ENCODE peak calls at places on chromosome 3, in six cellular contexts. D is mesendoderm, R is lower lobe of right lung, C is HepG2, M is stomach, Z is fibroblast of lung. F is an unnamed sample.

GRCh38 chr3:131353016-131353877 is 28.3 kb upstream of the NUDT16 start:
- DNase-seq in D (no peak), R (no peak), C (no peak), M (no peak), Z (no peak), F (no peak)

GRCh38 chr3:48268381-48268935 is 27.6 kb downstream of the ZNF589 start:
- DNase-seq in D (no peak), R (peak; percentile 45), C (no peak), M (peak; percentile 62), Z (peak; percentile 22), F (no peak)

GRCh38 chr3:156838035-156838434 is 11.9 kb downstream of the LEKR1 start:
- DNase-seq in D (no peak), R (no peak), C (peak; percentile 40), M (no peak), Z (no peak), F (no peak)

GRCh38 chr3:62097121-62097520 is 276.2 kb downstream of the FEZF2 start:
- DNase-seq in D (no peak), R (no peak), C (no peak), M (no peak), Z (no peak), F (no peak)

GRCh38 chr3:63872135-63872924 is 8.7 kb downstream of the ATXN7 start:
- DNase-seq in D (peak; percentile 79), R (no peak), C (no peak), M (no peak), Z (peak; percentile 94), F (no peak)

GRCh38 chr3:62670351-62670750 is 204.9 kb downstream of the CADPS start:
- DNase-seq in D (no peak), R (no peak), C (no peak), M (no peak), Z (no peak), F (no peak)

GRCh38 chr3:122310361-122310760 is 14.7 kb upstream of the CSTA start:
- DNase-seq in D (no peak), R (no peak), C (no peak), M (no peak), Z (no peak), F (no peak)

GRCh38 chr3:132071043-132071442 is 36.2 kb upstream of the CPNE4 start:
- DNase-seq in D (no peak), R (peak; percentile 25), C (no peak), M (peak; percentile 27), Z (no peak), F (no peak)

GRCh38 chr3:42271786-42272185 is 5.8 kb upstream of the CCK start:
- DNase-seq in D (no peak), R (no peak), C (no peak), M (no peak), Z (no peak), F (peak; percentile 1)

GRCh38 chr3:101970915-101971314 is 121.6 kb downstream of the NFKBIZ start:
- DNase-seq in D (no peak), R (no peak), C (no peak), M (no peak), Z (no peak), F (no peak)

GRCh38 chr3:195007794-195008193 is 263.2 kb downstream of the XXYLT1 start:
- DNase-seq in D (no peak), R (no peak), C (no peak), M (peak; percentile 14), Z (no peak), F (no peak)

GRCh38 chr3:48428088-48428862 is 1.6 kb downstream of the PLXNB1 start:
- DNase-seq in D (peak; percentile 33), R (peak; percentile 53), C (peak; percentile 90), M (peak; percentile 64), Z (no peak), F (no peak)

GRCh38 chr3:129549006-129549800 is 6.2 kb downstream of the H1-8 start:
- DNase-seq in D (peak; percentile 59), R (no peak), C (no peak), M (no peak), Z (peak; percentile 64), F (no peak)

GRCh38 chr3:169662215-169663070 is 1.1 kb downstream of the MECOM start:
- DNase-seq in D (peak; percentile 88), R (peak; percentile 87), C (peak; percentile 66), M (peak; percentile 79), Z (peak; percentile 70), F (peak; percentile 46)

GRCh38 chr3:46438831-46439230 is 25.9 kb downstream of the LTF start:
- DNase-seq in D (no peak), R (no peak), C (no peak), M (no peak), Z (no peak), F (no peak)

GRCh38 chr3:196270499-196270898 is 17.0 kb downstream of the PCYT1A start:
- DNase-seq in D (no peak), R (no peak), C (no peak), M (no peak), Z (no peak), F (no peak)

GRCh38 chr3:8239095-8239494 is 262.5 kb upstream of the LMCD1 start:
- DNase-seq in D (no peak), R (no peak), C (no peak), M (peak; percentile 38), Z (no peak), F (no peak)

GRCh38 chr3:61926913-61927312 is 365.5 kb downstream of the PTPRG start:
- DNase-seq in D (no peak), R (no peak), C (no peak), M (no peak), Z (peak; percentile 27), F (no peak)

GRCh38 chr3:23202921-23203650 is at the start of gene UBE2E2:
- DNase-seq in D (peak; percentile 87), R (peak; percentile 83), C (no peak), M (peak; percentile 75), Z (peak; percentile 73), F (peak; percentile 56)

GRCh38 chr3:108234387-108234957 is 12.2 kb upstream of the IFT57 start:
- DNase-seq in D (no peak), R (no peak), C (no peak), M (no peak), Z (no peak), F (no peak)

DNA sequence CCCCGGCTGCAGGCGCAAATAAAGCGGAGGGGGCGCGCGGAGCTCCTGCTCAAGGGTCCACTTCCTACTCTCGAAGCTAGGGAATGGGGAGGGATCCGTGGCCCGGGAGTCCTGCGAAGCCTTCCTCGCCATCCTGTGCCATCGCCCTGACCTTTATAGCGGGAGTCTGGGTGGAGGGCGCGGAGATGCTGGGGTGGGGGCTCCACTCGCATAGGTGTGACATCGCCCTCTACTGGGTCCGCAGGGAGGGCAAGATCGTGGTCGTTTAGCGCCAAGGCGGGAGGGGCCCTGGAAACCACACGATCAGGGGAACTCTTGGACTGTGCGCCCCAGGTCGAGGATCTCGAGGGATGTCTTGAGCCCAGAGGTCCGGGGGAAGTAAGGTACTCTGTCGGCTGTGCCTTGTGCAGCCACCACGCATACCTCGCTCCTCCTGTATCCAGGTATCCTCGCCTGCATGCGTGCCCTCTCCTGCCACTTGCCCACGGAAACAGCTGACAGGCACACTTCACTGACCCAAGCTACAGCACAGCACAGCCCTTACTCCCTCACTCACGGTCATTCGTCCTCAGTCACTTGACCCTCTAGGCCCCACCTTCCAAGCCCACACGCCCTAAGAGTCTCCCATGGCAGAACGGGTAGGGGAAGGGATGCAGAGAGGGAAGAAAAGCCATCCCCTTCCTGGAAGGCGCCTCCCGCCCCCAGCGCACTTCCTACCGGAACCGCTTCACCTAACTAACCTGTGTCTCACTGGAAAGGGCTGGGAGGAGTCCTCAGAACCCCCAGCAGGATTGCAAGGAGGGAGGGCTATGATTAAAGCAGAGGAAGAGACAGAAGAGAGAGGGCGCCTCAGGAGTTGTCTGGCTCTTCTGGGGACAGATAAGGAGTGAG is 22.7 kb downstream of the EPHB3 start:
- DNase-seq in D (peak; percentile 98), R (no peak), C (no peak), M (no peak), Z (no peak), F (no peak)
- H3K27me3 ChIP-seq in D (no peaks in the 10 kb centered on the region), R (peaks cover 8% of the 10 kb centered on the region), C (peaks cover 1% of the 10 kb centered on the region), M (no peaks in the 10 kb centered on the region), Z (peaks cover 3% of the 10 kb centered on the region), F (no peaks in the 10 kb centered on the region)

GRCh38 chr3:126180477-126181397 is at the start of gene ALDH1L1:
- DNase-seq in D (peak; percentile 86), R (peak; percentile 65), C (peak; percentile 69), M (peak; percentile 31), Z (peak; percentile 50), F (no peak)

GRCh38 chr3:126179825-126180476 is 435 bp downstream of the ALDH1L1 start:
- DNase-seq in D (peak; percentile 69), R (no peak), C (peak; percentile 89), M (no peak), Z (no peak), F (no peak)

GRCh38 chr3:126184465-126185000 is 4.1 kb upstream of the ALDH1L1 start:
- DNase-seq in D (peak; percentile 11), R (no peak), C (peak; percentile 90), M (no peak), Z (no peak), F (no peak)

GRCh38 chr3:126186271-126186670 is 5.9 kb upstream of the ALDH1L1 start:
- DNase-seq in D (no peak), R (no peak), C (no peak), M (no peak), Z (no peak), F (no peak)

GRCh38 chr3:126181398-126181725 is 976 bp upstream of the ALDH1L1 start:
- DNase-seq in D (no peak), R (no peak), C (no peak), M (no peak), Z (no peak), F (no peak)
- H3K27ac ChIP-seq in D (no peak overlapping the region), R (no peak overlapping the region), C (peak overlapping the region; percentile 93), M (peak overlapping the region; percentile 77), Z (no peak overlapping the region), F (no peak overlapping the region)

GRCh38 chr3:10506696-10507095 is 1.3 kb upstream of the ATP2B2 start:
- DNase-seq in D (no peak), R (no peak), C (no peak), M (no peak), Z (no peak), F (no peak)
- H3K27me3 ChIP-seq in D (no peaks in the 10 kb centered on the region), R (peaks cover 32% of the 10 kb centered on the region), C (no peaks in the 10 kb centered on the region), M (peaks cover 39% of the 10 kb centered on the region), Z (peaks cover 11% of the 10 kb centered on the region), F (peaks cover 21% of the 10 kb centered on the region)

GRCh38 chr3:13501527-13501926 is 21.4 kb downstream of the HDAC11 start:
- DNase-seq in D (no peak), R (peak; percentile 32), C (no peak), M (no peak), Z (no peak), F (no peak)

GRCh38 chr3:13502791-13503060 is 22.6 kb downstream of the HDAC11 start:
- DNase-seq in D (no peak), R (peak; percentile 17), C (no peak), M (no peak), Z (no peak), F (no peak)

GRCh38 chr3:13501958-13502790 is 22.1 kb downstream of the HDAC11 start:
- DNase-seq in D (no peak), R (peak; percentile 14), C (no peak), M (no peak), Z (no peak), F (no peak)

GRCh38 chr3:13500133-13500885 is 20.2 kb downstream of the HDAC11 start:
- DNase-seq in D (peak; percentile 48), R (peak; percentile 40), C (no peak), M (no peak), Z (no peak), F (no peak)

DNA sequence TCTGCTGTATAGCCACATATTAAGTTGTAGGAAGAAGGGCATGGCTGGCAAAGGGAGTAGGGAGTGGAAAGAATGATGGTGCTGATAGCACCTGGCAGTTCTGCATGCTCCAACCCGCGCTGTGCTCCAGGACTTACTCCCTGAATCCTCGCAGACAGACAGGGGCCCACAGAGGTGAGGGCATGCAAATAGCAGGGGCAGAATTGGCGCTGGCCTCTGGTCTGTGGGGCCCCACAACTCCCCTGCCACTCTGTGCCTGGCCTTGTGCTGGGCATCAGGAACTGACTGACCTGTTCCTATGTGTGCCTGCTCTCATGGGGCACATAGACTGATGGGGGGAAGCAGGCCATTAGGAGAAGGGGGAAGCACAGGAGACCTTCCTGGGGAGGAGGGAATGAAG is 20.9 kb downstream of the HDAC11 start:
- DNase-seq in D (no peak), R (peak; percentile 22), C (no peak), M (no peak), Z (no peak), F (no peak)
- H3K27ac ChIP-seq in D (no peak overlapping the region), R (no peak overlapping the region), C (no peak overlapping the region), M (no peak overlapping the region), Z (no peak overlapping the region), F (no peak overlapping the region)